ENCODE peak calls at places on chromosomes 7 and 10, in six cellular contexts. A, V, K, R, P and E are unnamed samples.

GRCh38 chr10:15084502-15084922 is 4.1 kb downstream of the ACBD7 start:
- DNase-seq in A (peak), V (peak), K (no peak), R (no peak), P (no peak), E (no peak)

GRCh38 chr10:33132626-33133025 is 174.6 kb upstream of the ITGB1 start:
- DNase-seq in A (peak), V (no peak), K (no peak), R (no peak), P (no peak), E (no peak)

GRCh38 chr10:23439920-23440875 is 1.3 kb downstream of the OTUD1 start:
- DNase-seq in A (peak), V (peak), K (peak), R (peak), P (peak), E (peak)

GRCh38 chr7:2668401-2668800 is 19.6 kb upstream of the AMZ1 start:
- DNase-seq in A (no peak), V (no peak), K (no peak), R (no peak), P (no peak), E (no peak)

GRCh38 chr10:24618401-24618800 is 105.3 kb downstream of the ARHGAP21 start:
- DNase-seq in A (peak), V (no peak), K (no peak), R (no peak), P (no peak), E (no peak)

GRCh38 chr7:106346678-106347217 is 62.0 kb upstream of the NAMPT start:
- DNase-seq in A (no peak), V (no peak), K (no peak), R (peak), P (peak), E (no peak)

GRCh38 chr7:138350701-138351357 is 109.2 kb upstream of the TRIM24 start:
- DNase-seq in A (no peak), V (no peak), K (no peak), R (no peak), P (no peak), E (no peak)

GRCh38 chr7:15159239-15159638 is 256.7 kb upstream of the DGKB start:
- DNase-seq in A (no peak), V (no peak), K (no peak), R (no peak), P (no peak), E (no peak)

GRCh38 chr10:110918633-110919348 is at the start of gene BBIP1:
- DNase-seq in A (peak), V (peak), K (no peak), R (peak), P (peak), E (no peak)

GRCh38 chr10:124520553-124521428 is 59.2 kb downstream of the LHPP start:
- DNase-seq in A (no peak), V (no peak), K (no peak), R (no peak), P (no peak), E (no peak)

GRCh38 chr7:142349670-142350405 is 92.0 kb upstream of the PRSS58 start:
- DNase-seq in A (no peak), V (no peak), K (no peak), R (no peak), P (no peak), E (no peak)

GRCh38 chr10:89301721-89302445 is at the start of gene IFIT2:
- DNase-seq in A (no peak), V (no peak), K (no peak), R (peak), P (peak), E (no peak)

GRCh38 chr10:123717336-123717735 is 51.2 kb downstream of the GPR26 start:
- DNase-seq in A (no peak), V (no peak), K (no peak), R (no peak), P (no peak), E (no peak)

GRCh38 chr10:3783721-3784432 is 1.1 kb downstream of the KLF6 start:
- DNase-seq in A (peak), V (peak), K (peak), R (no peak), P (peak), E (no peak)

GRCh38 chr7:105675873-105676484 is 94.7 kb upstream of the EFCAB10 start:
- DNase-seq in A (no peak), V (no peak), K (no peak), R (no peak), P (peak), E (no peak)

GRCh38 chr10:51083280-51083986 is 9.1 kb downstream of the PRKG1 start:
- DNase-seq in A (peak), V (no peak), K (no peak), R (no peak), P (no peak), E (no peak)

GRCh38 chr10:42367532-42368230 is 270.7 kb downstream of the ZNF33B start:
- DNase-seq in A (peak), V (peak), K (peak), R (peak), P (peak), E (peak)

GRCh38 chr10:43299579-43299978 is 32.7 kb upstream of the RASGEF1A start:
- DNase-seq in A (no peak), V (no peak), K (no peak), R (no peak), P (peak), E (peak)

GRCh38 chr7:16850772-16851466 is 30.9 kb downstream of the AGR3 start:
- DNase-seq in A (no peak), V (no peak), K (no peak), R (no peak), P (no peak), E (no peak)

GRCh38 chr10:116665541-116666125 is 44.9 kb downstream of the PNLIPRP2 start:
- DNase-seq in A (peak), V (no peak), K (no peak), R (no peak), P (no peak), E (no peak)

GRCh38 chr10:105062881-105063280 is 421.8 kb downstream of the SORCS3 start:
- DNase-seq in A (no peak), V (no peak), K (no peak), R (no peak), P (no peak), E (no peak)